ENCODE peak calls at places on chromosome 7, in five cellular contexts. A is choroid plexus epithelial cell, Z is stomach, U is Calu3, B is left cardiac atrium. C is an unnamed sample.

GRCh38 chr7:95365151-95365550 is 31.0 kb downstream of the PON3 start:
- DNase-seq in A (no peak), Z (no peak), U (no peak), B (no peak), C (no peak)

GRCh38 chr7:142066536-142066935 is 45.0 kb upstream of the MGAM2 start:
- DNase-seq in A (no peak), Z (no peak), U (no peak), B (no peak), C (no peak)

GRCh38 chr7:71509381-71509780 is 377.4 kb downstream of the GALNT17 start:
- DNase-seq in A (no peak), Z (no peak), U (no peak), B (no peak), C (no peak)

GRCh38 chr7:158023157-158023556 is 564.5 kb downstream of the PTPRN2 start:
- DNase-seq in A (no peak), Z (peak), U (no peak), B (no peak), C (no peak)

GRCh38 chr7:25868509-25868908 is 283.5 kb upstream of the NFE2L3 start:
- DNase-seq in A (no peak), Z (no peak), U (no peak), B (no peak), C (no peak)

GRCh38 chr7:112938895-112939588 is 147.6 kb downstream of the GPR85 start:
- DNase-seq in A (peak), Z (no peak), U (peak), B (peak), C (peak)

GRCh38 chr7:115145512-115145911 is 223.6 kb downstream of the MDFIC start:
- DNase-seq in A (peak), Z (no peak), U (no peak), B (no peak), C (no peak)

GRCh38 chr7:106619213-106619612 is 41.7 kb downstream of the CCDC71L start:
- DNase-seq in A (no peak), Z (no peak), U (no peak), B (no peak), C (no peak)

GRCh38 chr7:93327006-93327633 is 95.0 kb downstream of the VPS50 start:
- DNase-seq in A (peak), Z (no peak), U (peak), B (no peak), C (no peak)

GRCh38 chr7:107563072-107563760 is 504 bp downstream of the COG5 start:
- DNase-seq in A (peak), Z (peak), U (no peak), B (no peak), C (no peak)

GRCh38 chr7:85535974-85536729 is 349.3 kb upstream of the SEMA3D start:
- DNase-seq in A (peak), Z (no peak), U (no peak), B (no peak), C (no peak)

GRCh38 chr7:150446288-150446938 is 4.0 kb upstream of the GIMAP8 start:
- DNase-seq in A (no peak), Z (no peak), U (no peak), B (no peak), C (no peak)

GRCh38 chr7:82714883-82715282 is 271.3 kb upstream of the CACNA2D1 start:
- DNase-seq in A (peak), Z (no peak), U (no peak), B (no peak), C (no peak)

GRCh38 chr7:149466364-149466763 is 5.5 kb upstream of the ZNF777 start:
- DNase-seq in A (no peak), Z (no peak), U (no peak), B (no peak), C (no peak)

GRCh38 chr7:157136372-157136771 is 2.4 kb upstream of the UBE3C start:
- DNase-seq in A (peak), Z (no peak), U (no peak), B (no peak), C (no peak)

GRCh38 chr7:37952240-37952639 is 31.8 kb downstream of the EPDR1 start:
- DNase-seq in A (no peak), Z (no peak), U (no peak), B (no peak), C (no peak)

GRCh38 chr7:732094-732541 is 5.0 kb upstream of the PRKAR1B start:
- DNase-seq in A (peak), Z (peak), U (peak), B (peak), C (no peak)

GRCh38 chr7:3069767-3070449 is 26.2 kb upstream of the CARD11 start:
- DNase-seq in A (no peak), Z (no peak), U (no peak), B (no peak), C (peak)

GRCh38 chr7:26346611-26347200 is 55.0 kb downstream of the SNX10 start:
- DNase-seq in A (no peak), Z (no peak), U (peak), B (no peak), C (no peak)

GRCh38 chr7:139095194-139095659 is 14.3 kb downstream of the ZC3HAV1 start:
- DNase-seq in A (peak), Z (no peak), U (no peak), B (no peak), C (peak)

GRCh38 chr7:1672851-1673486 is 2.9 kb downstream of the ELFN1 start:
- DNase-seq in A (no peak), Z (no peak), U (no peak), B (no peak), C (no peak)

GRCh38 chr7:141864765-141865447 is 23.6 kb upstream of the PRSS37 start:
- DNase-seq in A (peak), Z (no peak), U (no peak), B (no peak), C (no peak)

GRCh38 chr7:55100172-55100961 is 81.5 kb downstream of the EGFR start:
- DNase-seq in A (peak), Z (peak), U (no peak), B (peak), C (no peak)

GRCh38 chr7:21383833-21384220 is 44.1 kb upstream of the SP4 start:
- DNase-seq in A (no peak), Z (no peak), U (no peak), B (no peak), C (no peak)

GRCh38 chr7:129825005-129825553 is 127.7 kb downstream of the UBE2H start:
- DNase-seq in A (peak), Z (no peak), U (peak), B (peak), C (peak)

GRCh38 chr7:111803015-111803758 is 240.9 kb upstream of the IMMP2L start:
- DNase-seq in A (peak), Z (no peak), U (no peak), B (no peak), C (no peak)

GRCh38 chr7:45573199-45573598 is 969 bp upstream of the ADCY1 start:
- DNase-seq in A (no peak), Z (no peak), U (no peak), B (no peak), C (no peak)

GRCh38 chr7:155884225-155885161 is 72.2 kb upstream of the SHH start:
- DNase-seq in A (no peak), Z (peak), U (no peak), B (no peak), C (no peak)

GRCh38 chr7:41134873-41135250 is 568.0 kb downstream of the INHBA start:
- DNase-seq in A (no peak), Z (no peak), U (no peak), B (no peak), C (no peak)

GRCh38 chr7:15647309-15647708 is 39.2 kb downstream of the MEOX2 start:
- DNase-seq in A (no peak), Z (no peak), U (no peak), B (no peak), C (no peak)

GRCh38 chr7:32062150-32062549 is 8.1 kb downstream of the PDE1C start:
- DNase-seq in A (peak), Z (peak), U (peak), B (peak), C (no peak)

GRCh38 chr7:117188949-117189348 is 133.9 kb downstream of the WNT2 start:
- DNase-seq in A (peak), Z (no peak), U (no peak), B (no peak), C (no peak)

GRCh38 chr7:96246972-96247371 is 74.9 kb downstream of the SLC25A13 start:
- DNase-seq in A (no peak), Z (no peak), U (no peak), B (no peak), C (no peak)

GRCh38 chr7:68272507-68272906 is 1275.9 kb downstream of the TYW1 start:
- DNase-seq in A (no peak), Z (no peak), U (no peak), B (no peak), C (no peak)

GRCh38 chr7:145978769-145979168 is 137.8 kb upstream of the CNTNAP2 start:
- DNase-seq in A (no peak), Z (no peak), U (no peak), B (no peak), C (no peak)

GRCh38 chr7:143345428-143345900 is 17.0 kb downstream of the FAM131B start:
- DNase-seq in A (peak), Z (peak), U (peak), B (peak), C (peak)

GRCh38 chr7:1176891-1177373 is 16.9 kb upstream of the ZFAND2A start:
- DNase-seq in A (peak), Z (peak), U (peak), B (peak), C (peak)

GRCh38 chr7:79149831-79150230 is 303.6 kb downstream of the MAGI2 start:
- DNase-seq in A (no peak), Z (no peak), U (no peak), B (no peak), C (no peak)

GRCh38 chr7:28088032-28088431 is 92.6 kb downstream of the JAZF1 start:
- DNase-seq in A (peak), Z (no peak), U (no peak), B (no peak), C (no peak)

C was measured in T-helper 2 cell.